ENCODE peak calls at places on chromosomes 1 and 21, in seven cellular contexts. N, C, G, H, M, A and V are unnamed samples.

GRCh38 chr1:239107676-239108075 is 278.7 kb upstream of the CHRM3 start:
- DNase-seq in H (no peak), M (no peak), C (no peak), G (no peak), N (no peak), A (no peak), V (no peak)

GRCh38 chr1:157091668-157092273 is 7.8 kb downstream of the ETV3L start:
- DNase-seq in A (no peak), G (no peak), N (no peak), C (no peak), M (no peak), H (no peak), V (no peak)

GRCh38 chr1:36285450-36286101 is 20.6 kb upstream of the SH3D21 start:
- DNase-seq in A (no peak), M (peak), N (no peak), H (peak), G (peak), C (peak), V (peak)

GRCh38 chr21:39630191-39630591 is 17.5 kb downstream of the B3GALT5 start:
- DNase-seq in M (no peak), A (no peak), N (no peak), H (no peak), C (no peak), G (peak), V (no peak)

GRCh38 chr1:223621312-223621734 is 44.2 kb downstream of the CAPN8 start:
- DNase-seq in N (no peak), A (no peak), C (no peak), H (no peak), G (no peak), M (no peak), V (no peak)

GRCh38 chr1:54805466-54805865 is 4.3 kb upstream of the TTC22 start:
- DNase-seq in A (no peak), N (no peak), C (no peak), G (no peak), M (no peak), H (no peak), V (no peak)

GRCh38 chr1:7491089-7491817 is 279.8 kb upstream of the VAMP3 start:
- DNase-seq in M (no peak), G (peak), A (no peak), N (no peak), H (no peak), C (no peak), V (no peak)

GRCh38 chr1:32770741-32771548 is 46.2 kb downstream of the YARS1 start:
- DNase-seq in N (no peak), A (no peak), G (no peak), M (no peak), C (no peak), H (no peak), V (no peak)

GRCh38 chr1:197924516-197925123 is 7.4 kb downstream of the LHX9 start:
- DNase-seq in H (no peak), C (no peak), M (no peak), N (no peak), G (peak), A (no peak), V (no peak)

GRCh38 chr1:156140879-156141707 is 12.3 kb upstream of the SEMA4A start:
- DNase-seq in A (peak), H (peak), G (peak), M (no peak), N (no peak), C (peak), V (no peak)

GRCh38 chr1:46131727-46132528 is 501 bp downstream of the PIK3R3 start:
- DNase-seq in H (no peak), G (peak), M (peak), A (no peak), C (peak), N (no peak), V (no peak)

GRCh38 chr1:244272471-244273261 is 179.0 kb downstream of the ADSS2 start:
- DNase-seq in H (peak), A (peak), G (peak), M (peak), C (peak), N (peak), V (peak)

GRCh38 chr1:41399148-41399795 is 38.0 kb downstream of the FOXO6 start:
- DNase-seq in A (no peak), M (no peak), N (no peak), G (no peak), H (no peak), C (no peak), V (no peak)

GRCh38 chr1:155191904-155192303 is 15.8 kb downstream of the THBS3 start:
- DNase-seq in H (no peak), A (no peak), G (no peak), M (no peak), C (no peak), N (no peak), V (no peak)

GRCh38 chr1:25042331-25042730 is 112.3 kb upstream of the RUNX3 start:
- DNase-seq in H (no peak), N (no peak), A (no peak), C (no peak), G (no peak), M (no peak), V (no peak)

GRCh38 chr1:24387636-24388035 is 25.9 kb downstream of the STPG1 start:
- DNase-seq in H (no peak), C (no peak), M (no peak), N (no peak), A (no peak), G (no peak), V (no peak)

GRCh38 chr1:201686709-201687455 is 142.1 kb upstream of the IPO9 start:
- DNase-seq in G (peak), A (no peak), M (no peak), N (no peak), H (peak), C (no peak), V (no peak)

GRCh38 chr21:37665230-37666024 is 250.8 kb downstream of the KCNJ6 start:
- DNase-seq in G (no peak), H (no peak), A (no peak), C (no peak), N (no peak), M (no peak), V (no peak)

GRCh38 chr1:8367571-8368184 is 49.8 kb downstream of the SLC45A1 start:
- DNase-seq in A (no peak), G (peak), C (no peak), N (no peak), M (no peak), H (no peak), V (no peak)

GRCh38 chr1:244424649-244425334 is 26.9 kb downstream of the ADSS2 start:
- DNase-seq in M (no peak), H (no peak), N (no peak), G (no peak), A (no peak), C (no peak), V (no peak)

GRCh38 chr1:161792740-161793139 is 26.6 kb downstream of the ATF6 start:
- DNase-seq in A (no peak), C (no peak), M (no peak), N (no peak), G (peak), H (no peak), V (peak)

GRCh38 chr21:20086508-20086907 is 911.7 kb upstream of the NCAM2 start:
- DNase-seq in N (no peak), A (no peak), M (no peak), C (no peak), G (no peak), H (no peak), V (no peak)

GRCh38 chr1:92201973-92202372 is 15.7 kb upstream of the C1orf146 start:
- DNase-seq in H (no peak), C (no peak), N (no peak), G (no peak), A (no peak), M (no peak), V (no peak)

GRCh38 chr1:197356723-197357533 is 88.9 kb downstream of the CRB1 start:
- DNase-seq in C (no peak), M (no peak), A (no peak), G (peak), N (peak), H (peak), V (no peak)

GRCh38 chr1:6127587-6128163 is 52.4 kb downstream of the CHD5 start:
- DNase-seq in A (peak), M (peak), N (no peak), H (peak), G (no peak), C (peak), V (no peak)

GRCh38 chr1:62978056-62978455 is 194.1 kb downstream of the ATG4C start:
- DNase-seq in N (no peak), A (no peak), C (no peak), G (no peak), H (no peak), M (no peak), V (no peak)